ENCODE peak calls at places on chromosomes 11 and 22, in four cellular contexts. E is astrocyte of the spinal cord; G is stimulated activated CD4-positive, alpha-beta T cell treated with anti-CD3 and anti-CD28 coated beads, Interleukin-12 subunit alpha, Interleukin-12 subunit beta, amount 100 ng/mL, for 24 hours; B is osteoblast. A is an unnamed sample.

GRCh38 chr22:32354360-32355351 is 3.0 kb upstream of the RFPL3 start:
- DNase-seq in E (peak; percentile 43), G (no peak), B (peak; percentile 92), A (peak; percentile 20)

GRCh38 chr22:42300286-42301071 is 30.0 kb upstream of the TCF20 start:
- DNase-seq in E (no peak), B (no peak), G (no peak), A (no peak)

GRCh38 chr11:122628691-122629555 is 26.6 kb upstream of the UBASH3B start:
- DNase-seq in B (peak; percentile 91), G (peak; percentile 63), E (peak; percentile 75), A (peak; percentile 68)

GRCh38 chr11:83865636-83866461 is 579.7 kb upstream of the CCDC90B start:
- DNase-seq in E (peak; percentile 70), B (no peak), G (no peak), A (peak; percentile 82)

GRCh38 chr11:108886608-108887007 is 221.7 kb downstream of the DDX10 start:
- DNase-seq in G (no peak), E (peak; percentile 59), B (no peak), A (peak; percentile 85)

GRCh38 chr22:46035380-46035741 is 58.4 kb upstream of the WNT7B start:
- DNase-seq in B (no peak), G (no peak), E (no peak), A (no peak)

GRCh38 chr11:120245434-120245833 is 5.5 kb downstream of the POU2F3 start:
- DNase-seq in E (no peak), B (peak; percentile 55), G (no peak), A (no peak)

GRCh38 chr11:100687032-100687629 is at the start of gene ARHGAP42:
- DNase-seq in G (peak; percentile 12), B (peak; percentile 93), E (peak; percentile 66), A (peak; percentile 59)

GRCh38 chr11:103870821-103871309 is 165.6 kb upstream of the DDI1 start:
- DNase-seq in E (no peak), B (no peak), G (no peak), A (peak; percentile 3)

GRCh38 chr11:74966651-74967050 is 17.6 kb downstream of the SPCS2 start:
- DNase-seq in G (no peak), B (no peak), E (peak; percentile 59), A (peak; percentile 60)

GRCh38 chr11:129996113-129996870 is 6.3 kb downstream of the PRDM10 start:
- DNase-seq in G (no peak), B (no peak), E (no peak), A (no peak)

A was measured in iris pigment epithelial cell.